ENCODE peak calls at places on chromosomes 6 and 20, in nine cellular contexts. One of them, this sample, is unnamed.

GRCh38 chr6:109490708-109491107 is 7.7 kb upstream of the ZBTB24 start:
- DNase-seq in GM10248: no peak
- DNase-seq in mesothelial cell of epicardium: no peak
- DNase-seq in mammary epithelial cell: no peak
- DNase-seq in GM12865: no peak
- DNase-seq in WTC11: no peak
- DNase-seq in GM20000: no peak
- DNase-seq in H1: no peak
- DNase-seq in progenitor cell of endocrine pancreas: no peak
- DNase-seq in this sample: no peak

GRCh38 chr6:47733879-47734558 is 35.6 kb downstream of the ADGRF4 start:
- DNase-seq in GM10248: peak
- DNase-seq in mesothelial cell of epicardium: no peak
- DNase-seq in mammary epithelial cell: peak
- DNase-seq in GM12865: peak
- DNase-seq in WTC11: no peak
- DNase-seq in GM20000: peak
- DNase-seq in H1: no peak
- DNase-seq in progenitor cell of endocrine pancreas: no peak
- DNase-seq in this sample: no peak

GRCh38 chr6:140340795-140341194 is 966.3 kb upstream of the CITED2 start:
- DNase-seq in GM10248: no peak
- DNase-seq in mesothelial cell of epicardium: no peak
- DNase-seq in mammary epithelial cell: no peak
- DNase-seq in GM12865: no peak
- DNase-seq in WTC11: no peak
- DNase-seq in GM20000: no peak
- DNase-seq in H1: no peak
- DNase-seq in progenitor cell of endocrine pancreas: no peak
- DNase-seq in this sample: no peak

GRCh38 chr6:163355471-163355991 is 59.0 kb upstream of the QKI start:
- DNase-seq in GM10248: no peak
- DNase-seq in mesothelial cell of epicardium: no peak
- DNase-seq in mammary epithelial cell: peak
- DNase-seq in GM12865: no peak
- DNase-seq in WTC11: no peak
- DNase-seq in GM20000: no peak
- DNase-seq in H1: no peak
- DNase-seq in progenitor cell of endocrine pancreas: no peak
- DNase-seq in this sample: no peak

GRCh38 chr6:137102851-137103492 is 58.2 kb upstream of the IL20RA start:
- DNase-seq in GM10248: peak
- DNase-seq in mesothelial cell of epicardium: no peak
- DNase-seq in mammary epithelial cell: no peak
- DNase-seq in GM12865: peak
- DNase-seq in WTC11: no peak
- DNase-seq in GM20000: peak
- DNase-seq in H1: no peak
- DNase-seq in progenitor cell of endocrine pancreas: no peak
- DNase-seq in this sample: no peak

GRCh38 chr6:20334334-20334733 is 67.3 kb upstream of the E2F3 start:
- DNase-seq in GM10248: no peak
- DNase-seq in mesothelial cell of epicardium: no peak
- DNase-seq in mammary epithelial cell: no peak
- DNase-seq in GM12865: no peak
- DNase-seq in WTC11: peak
- DNase-seq in GM20000: no peak
- DNase-seq in H1: no peak
- DNase-seq in progenitor cell of endocrine pancreas: no peak
- DNase-seq in this sample: no peak

GRCh38 chr20:62953167-62953838 is 794 bp downstream of the SLC17A9 start:
- DNase-seq in GM10248: no peak
- DNase-seq in mesothelial cell of epicardium: no peak
- DNase-seq in mammary epithelial cell: no peak
- DNase-seq in GM12865: peak
- DNase-seq in WTC11: no peak
- DNase-seq in GM20000: no peak
- DNase-seq in H1: no peak
- DNase-seq in progenitor cell of endocrine pancreas: no peak
- DNase-seq in this sample: no peak

GRCh38 chr6:8707956-8708772 is 272.8 kb upstream of the SLC35B3 start:
- DNase-seq in GM10248: no peak
- DNase-seq in mesothelial cell of epicardium: no peak
- DNase-seq in mammary epithelial cell: peak
- DNase-seq in GM12865: peak
- DNase-seq in WTC11: no peak
- DNase-seq in GM20000: no peak
- DNase-seq in H1: no peak
- DNase-seq in progenitor cell of endocrine pancreas: no peak
- DNase-seq in this sample: no peak

GRCh38 chr6:13558718-13559117 is 15.7 kb upstream of the SIRT5 start:
- DNase-seq in GM10248: no peak
- DNase-seq in mesothelial cell of epicardium: no peak
- DNase-seq in mammary epithelial cell: no peak
- DNase-seq in GM12865: no peak
- DNase-seq in WTC11: no peak
- DNase-seq in GM20000: no peak
- DNase-seq in H1: no peak
- DNase-seq in progenitor cell of endocrine pancreas: no peak
- DNase-seq in this sample: no peak

GRCh38 chr6:2465336-2465735 is 219.9 kb upstream of the GMDS start:
- DNase-seq in GM10248: no peak
- DNase-seq in mesothelial cell of epicardium: no peak
- DNase-seq in mammary epithelial cell: no peak
- DNase-seq in GM12865: no peak
- DNase-seq in WTC11: no peak
- DNase-seq in GM20000: no peak
- DNase-seq in H1: no peak
- DNase-seq in progenitor cell of endocrine pancreas: no peak
- DNase-seq in this sample: no peak

GRCh38 chr20:17648782-17649730 is 33.0 kb downstream of the RRBP1 start:
- DNase-seq in GM10248: peak
- DNase-seq in mesothelial cell of epicardium: no peak
- DNase-seq in mammary epithelial cell: no peak
- DNase-seq in GM12865: peak
- DNase-seq in WTC11: peak
- DNase-seq in GM20000: peak
- DNase-seq in H1: no peak
- DNase-seq in progenitor cell of endocrine pancreas: no peak
- DNase-seq in this sample: no peak

GRCh38 chr6:168247456-168248147 is 72.0 kb downstream of the DACT2 start:
- DNase-seq in GM10248: no peak
- DNase-seq in mesothelial cell of epicardium: no peak
- DNase-seq in mammary epithelial cell: no peak
- DNase-seq in GM12865: no peak
- DNase-seq in WTC11: no peak
- DNase-seq in GM20000: no peak
- DNase-seq in H1: no peak
- DNase-seq in progenitor cell of endocrine pancreas: no peak
- DNase-seq in this sample: no peak

GRCh38 chr6:47633141-47633540 is 65.2 kb upstream of the ADGRF4 start:
- DNase-seq in GM10248: no peak
- DNase-seq in mesothelial cell of epicardium: no peak
- DNase-seq in mammary epithelial cell: peak
- DNase-seq in GM12865: no peak
- DNase-seq in WTC11: no peak
- DNase-seq in GM20000: no peak
- DNase-seq in H1: no peak
- DNase-seq in progenitor cell of endocrine pancreas: no peak
- DNase-seq in this sample: no peak

GRCh38 chr6:90217621-90218496 is 78.8 kb downstream of the BACH2 start:
- DNase-seq in GM10248: no peak
- DNase-seq in mesothelial cell of epicardium: no peak
- DNase-seq in mammary epithelial cell: no peak
- DNase-seq in GM12865: no peak
- DNase-seq in WTC11: no peak
- DNase-seq in GM20000: no peak
- DNase-seq in H1: peak
- DNase-seq in progenitor cell of endocrine pancreas: peak
- DNase-seq in this sample: no peak

GRCh38 chr6:26202811-26203583 is 115.8 kb downstream of the HFE start:
- DNase-seq in GM10248: no peak
- DNase-seq in mesothelial cell of epicardium: no peak
- DNase-seq in mammary epithelial cell: no peak
- DNase-seq in GM12865: no peak
- DNase-seq in WTC11: no peak
- DNase-seq in GM20000: no peak
- DNase-seq in H1: no peak
- DNase-seq in progenitor cell of endocrine pancreas: no peak
- DNase-seq in this sample: no peak

GRCh38 chr20:52484438-52484837 is 292.9 kb upstream of the ZFP64 start:
- DNase-seq in GM10248: no peak
- DNase-seq in mesothelial cell of epicardium: no peak
- DNase-seq in mammary epithelial cell: peak
- DNase-seq in GM12865: no peak
- DNase-seq in WTC11: no peak
- DNase-seq in GM20000: no peak
- DNase-seq in H1: no peak
- DNase-seq in progenitor cell of endocrine pancreas: no peak
- DNase-seq in this sample: no peak

GRCh38 chr6:112839525-112839961 is 492.4 kb downstream of the RFPL4B start:
- DNase-seq in GM10248: no peak
- DNase-seq in mesothelial cell of epicardium: no peak
- DNase-seq in mammary epithelial cell: peak
- DNase-seq in GM12865: no peak
- DNase-seq in WTC11: no peak
- DNase-seq in GM20000: no peak
- DNase-seq in H1: no peak
- DNase-seq in progenitor cell of endocrine pancreas: no peak
- DNase-seq in this sample: no peak

GRCh38 chr6:158698876-158699440 is 49.1 kb downstream of the SYTL3 start:
- DNase-seq in GM10248: no peak
- DNase-seq in mesothelial cell of epicardium: no peak
- DNase-seq in mammary epithelial cell: no peak
- DNase-seq in GM12865: no peak
- DNase-seq in WTC11: no peak
- DNase-seq in GM20000: no peak
- DNase-seq in H1: no peak
- DNase-seq in progenitor cell of endocrine pancreas: no peak
- DNase-seq in this sample: no peak

GRCh38 chr6:12890171-12890790 is 173.7 kb downstream of the PHACTR1 start:
- DNase-seq in GM10248: no peak
- DNase-seq in mesothelial cell of epicardium: no peak
- DNase-seq in mammary epithelial cell: no peak
- DNase-seq in GM12865: peak
- DNase-seq in WTC11: peak
- DNase-seq in GM20000: peak
- DNase-seq in H1: no peak
- DNase-seq in progenitor cell of endocrine pancreas: no peak
- DNase-seq in this sample: no peak

DNA sequence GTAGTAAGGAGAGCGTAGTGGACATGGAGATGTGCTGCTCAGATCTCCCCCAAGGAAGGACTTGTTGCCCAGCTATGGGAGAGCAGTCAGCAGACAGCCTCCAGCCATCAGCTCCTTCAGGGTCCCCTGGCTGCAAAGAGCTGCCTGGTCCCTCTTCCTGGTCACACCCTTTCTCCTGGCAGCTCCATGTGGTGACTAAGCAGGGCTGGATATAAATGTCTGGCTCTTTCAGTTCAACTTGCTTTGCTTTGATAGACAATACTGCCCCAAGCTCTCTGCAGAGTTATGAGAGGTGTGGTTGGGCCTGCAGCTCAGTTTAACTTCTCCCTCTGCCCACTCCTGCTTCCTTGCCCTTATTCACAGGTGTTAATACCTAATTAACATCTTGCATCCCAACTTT is 64.1 kb upstream of the DDR1 start:
- DNase-seq in GM10248: no peak
- DNase-seq in mesothelial cell of epicardium: no peak
- DNase-seq in mammary epithelial cell: peak
- DNase-seq in GM12865: no peak
- DNase-seq in WTC11: no peak
- DNase-seq in GM20000: no peak
- DNase-seq in H1: no peak
- DNase-seq in progenitor cell of endocrine pancreas: no peak
- DNase-seq in this sample: no peak
- TF ChIP-seq CTCF in GM10248: no peak
- TF ChIP-seq CTCF in mesothelial cell of epicardium: no peak
- TF ChIP-seq CTCF in mammary epithelial cell: peak
- TF ChIP-seq CTCF in GM12865: no peak
- TF ChIP-seq CTCF in WTC11: no peak
- TF ChIP-seq CTCF in GM20000: no peak
- TF ChIP-seq CTCF in H1: no peak
- TF ChIP-seq CTCF in progenitor cell of endocrine pancreas: no peak
- TF ChIP-seq CTCF in this sample: no peak

GRCh38 chr20:55632592-55632991 is 372.7 kb downstream of the CBLN4 start:
- DNase-seq in GM10248: no peak
- DNase-seq in mesothelial cell of epicardium: no peak
- DNase-seq in mammary epithelial cell: no peak
- DNase-seq in GM12865: no peak
- DNase-seq in WTC11: no peak
- DNase-seq in GM20000: no peak
- DNase-seq in H1: peak
- DNase-seq in progenitor cell of endocrine pancreas: no peak
- DNase-seq in this sample: no peak
- TF ChIP-seq CTCF in GM10248: no peak
- TF ChIP-seq CTCF in mesothelial cell of epicardium: no peak
- TF ChIP-seq CTCF in mammary epithelial cell: peak
- TF ChIP-seq CTCF in GM12865: no peak
- TF ChIP-seq CTCF in WTC11: no peak
- TF ChIP-seq CTCF in GM20000: no peak
- TF ChIP-seq CTCF in H1: peak
- TF ChIP-seq CTCF in progenitor cell of endocrine pancreas: peak
- TF ChIP-seq CTCF in this sample: no peak

DNA sequence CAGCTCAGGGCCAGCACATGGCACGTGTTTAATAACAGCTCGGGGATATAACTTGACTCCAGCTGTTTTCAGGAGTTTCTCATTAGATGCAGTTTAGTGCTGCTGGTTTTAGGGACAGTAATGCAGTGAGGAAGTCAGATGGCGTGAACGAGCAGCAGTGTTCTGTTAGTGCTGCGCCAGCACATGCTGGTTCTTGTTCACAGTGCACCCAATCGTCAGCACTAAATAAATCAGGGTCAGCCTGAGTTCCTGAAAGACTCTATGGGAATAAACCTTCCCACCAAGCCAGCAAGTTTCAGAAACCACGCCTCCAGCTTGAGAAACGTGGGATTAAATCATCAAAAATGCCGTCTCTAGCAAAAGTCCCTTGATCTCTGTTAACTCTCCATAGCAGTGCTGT is 235.9 kb upstream of the SUPT3H start:
- DNase-seq in GM10248: no peak
- DNase-seq in mesothelial cell of epicardium: no peak
- DNase-seq in mammary epithelial cell: peak
- DNase-seq in GM12865: no peak
- DNase-seq in WTC11: no peak
- DNase-seq in GM20000: no peak
- DNase-seq in H1: no peak
- DNase-seq in progenitor cell of endocrine pancreas: no peak
- DNase-seq in this sample: no peak
- TF ChIP-seq CTCF in GM10248: no peak
- TF ChIP-seq CTCF in mesothelial cell of epicardium: no peak
- TF ChIP-seq CTCF in mammary epithelial cell: peak
- TF ChIP-seq CTCF in GM12865: no peak
- TF ChIP-seq CTCF in WTC11: no peak
- TF ChIP-seq CTCF in GM20000: no peak
- TF ChIP-seq CTCF in H1: no peak
- TF ChIP-seq CTCF in progenitor cell of endocrine pancreas: no peak
- TF ChIP-seq CTCF in this sample: no peak

DNA sequence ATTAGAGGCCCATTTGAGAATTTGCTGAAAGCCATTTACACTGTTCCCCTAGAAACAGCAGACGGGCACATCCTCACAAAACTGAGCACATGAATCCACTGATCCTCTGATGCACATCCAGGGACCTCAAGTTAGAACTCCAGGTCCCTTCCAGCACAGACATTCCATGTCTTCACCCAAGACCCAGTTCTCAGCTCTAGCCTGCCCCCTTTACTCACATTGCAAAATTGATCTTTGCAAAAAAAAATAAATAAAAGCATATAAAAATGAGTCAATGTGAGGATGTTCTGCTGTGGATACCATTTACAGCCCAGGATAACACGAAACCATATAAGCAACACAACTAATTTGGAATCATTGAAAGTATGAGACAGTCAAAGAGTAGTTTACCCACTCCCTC is 458.2 kb upstream of the JARID2 start:
- DNase-seq in GM10248: no peak
- DNase-seq in mesothelial cell of epicardium: no peak
- DNase-seq in mammary epithelial cell: no peak
- DNase-seq in GM12865: no peak
- DNase-seq in WTC11: no peak
- DNase-seq in GM20000: no peak
- DNase-seq in H1: no peak
- DNase-seq in progenitor cell of endocrine pancreas: no peak
- DNase-seq in this sample: no peak
- TF ChIP-seq CTCF in GM10248: no peak
- TF ChIP-seq CTCF in mesothelial cell of epicardium: no peak
- TF ChIP-seq CTCF in mammary epithelial cell: no peak
- TF ChIP-seq CTCF in GM12865: no peak
- TF ChIP-seq CTCF in WTC11: no peak
- TF ChIP-seq CTCF in GM20000: no peak
- TF ChIP-seq CTCF in H1: no peak
- TF ChIP-seq CTCF in progenitor cell of endocrine pancreas: no peak
- TF ChIP-seq CTCF in this sample: no peak